ENCODE peak calls at places on chromosomes 13 and 19, in six cellular contexts. O is neural crest cell; T is COLO829; Y is Right ventricle myocardium inferior; E is activated T-helper 1 cell treated with anti-CD3 and anti-CD28 coated beads, Interleukin-12 subunit alpha, Interleukin-12 subunit beta, Interleukin-2, Interleukin-4 antibody, amounts not matched to agents 30 ng/mL and 10 ng/mL and 1 ng/mL, durations not matched to agents 14 hours and 24 hours and 36 hours; Q is activated T-cell treated with anti-CD3 and anti-CD28 coated beads, Interleukin-2, amount 50 U/mL, for 72 hours. F is an unnamed sample.

GRCh38 chr19:46787331-46788100 is 878 bp downstream of the SLC1A5 start:
- DNase-seq in O (peak), T (no peak), Y (peak), E (peak), Q (peak), F (no peak)

GRCh38 chr13:111177081-111177711 is 62.1 kb downstream of the ARHGEF7 start:
- DNase-seq in O (no peak), T (no peak), Y (peak), E (peak), Q (peak), F (peak)

GRCh38 chr19:56942749-56943148 is 102.2 kb upstream of the PEG3 start:
- DNase-seq in O (no peak), T (no peak), Y (peak), E (no peak), Q (peak), F (no peak)

GRCh38 chr13:66138172-66138811 is 1091.8 kb downstream of the PCDH9 start:
- DNase-seq in O (no peak), T (no peak), Y (no peak), E (no peak), Q (no peak), F (no peak)

GRCh38 chr19:402786-403185 is 6.2 kb downstream of the C2CD4C start:
- DNase-seq in O (no peak), T (no peak), Y (no peak), E (no peak), Q (no peak), F (no peak)

GRCh38 chr19:33766623-33767022 is 30.0 kb upstream of the KCTD15 start:
- DNase-seq in O (no peak), T (no peak), Y (no peak), E (no peak), Q (no peak), F (no peak)

GRCh38 chr13:109156181-109156935 is 526.9 kb downstream of the MYO16 start:
- DNase-seq in O (no peak), T (peak), Y (no peak), E (no peak), Q (no peak), F (no peak)

GRCh38 chr13:110816500-110816899 is 98.4 kb downstream of the ANKRD10 start:
- DNase-seq in O (no peak), T (no peak), Y (no peak), E (no peak), Q (no peak), F (no peak)

GRCh38 chr19:10086032-10086903 is at the start of gene SHFL:
- DNase-seq in O (no peak), T (no peak), Y (peak), E (peak), Q (peak), F (peak)

GRCh38 chr13:24203726-24204295 is 43.3 kb downstream of the SPATA13 start:
- DNase-seq in O (no peak), T (no peak), Y (no peak), E (no peak), Q (no peak), F (no peak)

GRCh38 chr19:21655540-21656126 is 111.7 kb downstream of the ZNF100 start:
- DNase-seq in O (no peak), T (no peak), Y (no peak), E (no peak), Q (no peak), F (no peak)

GRCh38 chr19:342801-343421 is 1.7 kb downstream of the MIER2 start:
- DNase-seq in O (no peak), T (no peak), Y (no peak), E (no peak), Q (no peak), F (peak)

GRCh38 chr13:22014469-22014868 is 343.6 kb downstream of the FGF9 start:
- DNase-seq in O (no peak), T (no peak), Y (no peak), E (no peak), Q (no peak), F (no peak)

GRCh38 chr13:46332772-46333171 is 54.3 kb downstream of the RUBCNL start:
- DNase-seq in O (no peak), T (no peak), Y (no peak), E (no peak), Q (no peak), F (no peak)

GRCh38 chr13:87123987-87124784 is 547.0 kb upstream of the SLITRK5 start:
- DNase-seq in O (no peak), T (peak), Y (no peak), E (no peak), Q (no peak), F (no peak)

GRCh38 chr13:37118002-37118401 is 12.5 kb upstream of the CSNK1A1L start:
- DNase-seq in O (no peak), T (no peak), Y (peak), E (no peak), Q (no peak), F (peak)

GRCh38 chr13:66794340-66795031 is 435.6 kb downstream of the PCDH9 start:
- DNase-seq in O (no peak), T (no peak), Y (no peak), E (no peak), Q (no peak), F (no peak)

GRCh38 chr19:11737964-11738745 is 591 bp downstream of the ZNF823 start:
- DNase-seq in O (no peak), T (no peak), Y (peak), E (peak), Q (peak), F (no peak)

GRCh38 chr19:52570005-52570861 is at the start of gene ZNF701:
- DNase-seq in O (peak), T (peak), Y (peak), E (peak), Q (peak), F (peak)

GRCh38 chr13:67643656-67644055 is 413.5 kb upstream of the PCDH9 start:
- DNase-seq in O (no peak), T (no peak), Y (no peak), E (no peak), Q (no peak), F (no peak)

GRCh38 chr13:75936791-75937190 is 300.7 kb downstream of the LMO7 start:
- DNase-seq in O (no peak), T (no peak), Y (no peak), E (no peak), Q (no peak), F (no peak)

GRCh38 chr13:26831336-26831908 is 70.8 kb upstream of the GPR12 start:
- DNase-seq in O (no peak), T (no peak), Y (no peak), E (no peak), Q (no peak), F (no peak)

GRCh38 chr13:34391071-34391470 is 551.0 kb upstream of the NBEA start:
- DNase-seq in O (no peak), T (no peak), Y (no peak), E (no peak), Q (no peak), F (no peak)

GRCh38 chr19:10514211-10515145 is 2.8 kb downstream of the S1PR5 start:
- DNase-seq in O (no peak), T (no peak), Y (no peak), E (no peak), Q (peak), F (no peak)

GRCh38 chr13:60689571-60689970 is 292.6 kb downstream of the TDRD3 start:
- DNase-seq in O (no peak), T (no peak), Y (no peak), E (no peak), Q (no peak), F (no peak)

GRCh38 chr13:104979281-104979680 is 1556.2 kb downstream of the EFNB2 start:
- DNase-seq in O (no peak), T (no peak), Y (no peak), E (no peak), Q (no peak), F (no peak)

GRCh38 chr13:31943591-31943990 is 88.0 kb upstream of the FRY start:
- DNase-seq in O (no peak), T (no peak), Y (no peak), E (no peak), Q (no peak), F (no peak)

GRCh38 chr19:16497042-16497441 is 848 bp downstream of the C19orf44 start:
- DNase-seq in O (no peak), T (no peak), Y (no peak), E (no peak), Q (no peak), F (no peak)

GRCh38 chr19:45331411-45331810 is 8.7 kb upstream of the CKM start:
- DNase-seq in O (no peak), T (no peak), Y (no peak), E (no peak), Q (no peak), F (no peak)

GRCh38 chr19:13881692-13882418 is 4.9 kb downstream of the NANOS3 start:
- DNase-seq in O (no peak), T (peak), Y (no peak), E (peak), Q (peak), F (peak)

GRCh38 chr19:40134866-40135265 is 44.1 kb upstream of the ZNF780A start:
- DNase-seq in O (no peak), T (no peak), Y (no peak), E (no peak), Q (no peak), F (no peak)

GRCh38 chr13:86960876-86961275 is 710.3 kb upstream of the SLITRK5 start:
- DNase-seq in O (no peak), T (no peak), Y (no peak), E (no peak), Q (no peak), F (no peak)

GRCh38 chr13:95641961-95642621 is 2.4 kb downstream of the DZIP1 start:
- DNase-seq in O (no peak), T (no peak), Y (peak), E (no peak), Q (no peak), F (peak)